ENCODE peak calls at places on chromosomes 7 and 10, in eight cellular contexts. U, L, S, H, W, T, I and K are unnamed samples.

GRCh38 chr10:122576291-122576690 is 15.7 kb downstream of the DMBT1 start:
- DNase-seq in U (no peak), L (no peak), S (no peak), H (peak), W (no peak), T (no peak), I (no peak), K (no peak)

GRCh38 chr7:129332354-129333056 is 101.7 kb upstream of the STRIP2 start:
- DNase-seq in U (peak), L (peak), S (no peak), H (no peak), W (peak), T (no peak), I (peak), K (no peak)

GRCh38 chr7:6725003-6725402 is 18.3 kb upstream of the ZNF12 start:
- DNase-seq in U (no peak), L (no peak), S (no peak), H (no peak), W (no peak), T (peak), I (no peak), K (no peak)

GRCh38 chr7:75688200-75689136 is 50.3 kb downstream of the HIP1 start:
- DNase-seq in U (no peak), L (no peak), S (no peak), H (peak), W (no peak), T (peak), I (no peak), K (no peak)

GRCh38 chr7:65390588-65390987 is 16.9 kb downstream of the ZNF92 start:
- DNase-seq in U (no peak), L (no peak), S (no peak), H (no peak), W (peak), T (no peak), I (no peak), K (no peak)

GRCh38 chr10:126904807-126905686 is at the start of gene DOCK1:
- DNase-seq in U (peak), L (peak), S (peak), H (peak), W (peak), T (peak), I (peak), K (no peak)

GRCh38 chr10:16916496-16916895 is 99.3 kb upstream of the RSU1 start:
- DNase-seq in U (no peak), L (no peak), S (no peak), H (no peak), W (no peak), T (no peak), I (no peak), K (no peak)

GRCh38 chr10:123149568-123150228 is 1.8 kb downstream of the HMX2 start:
- DNase-seq in U (peak), L (no peak), S (no peak), H (peak), W (no peak), T (peak), I (no peak), K (no peak)

GRCh38 chr10:69119896-69120295 is 4.1 kb upstream of the VPS26A start:
- DNase-seq in U (no peak), L (no peak), S (no peak), H (no peak), W (no peak), T (no peak), I (no peak), K (no peak)

GRCh38 chr10:122494173-122494820 is 32.9 kb downstream of the HTRA1 start:
- DNase-seq in U (no peak), L (no peak), S (no peak), H (no peak), W (no peak), T (peak), I (no peak), K (no peak)

GRCh38 chr7:43431020-43431595 is 151.8 kb upstream of the STK17A start:
- DNase-seq in U (peak), L (no peak), S (no peak), H (no peak), W (no peak), T (no peak), I (no peak), K (no peak)

GRCh38 chr7:124723012-124723411 is 42.6 kb downstream of the GPR37 start:
- DNase-seq in U (peak), L (peak), S (no peak), H (no peak), W (peak), T (no peak), I (no peak), K (no peak)

GRCh38 chr10:68135922-68136718 is 26.8 kb downstream of the MYPN start:
- DNase-seq in U (peak), L (peak), S (no peak), H (no peak), W (peak), T (no peak), I (no peak), K (no peak)

GRCh38 chr7:85554294-85554877 is 367.5 kb upstream of the SEMA3D start:
- DNase-seq in U (peak), L (peak), S (peak), H (no peak), W (peak), T (no peak), I (peak), K (no peak)

GRCh38 chr10:28139138-28139537 is 140.3 kb upstream of the ODAD2 start:
- DNase-seq in U (no peak), L (no peak), S (no peak), H (no peak), W (peak), T (no peak), I (no peak), K (no peak)

GRCh38 chr7:111312966-111313365 is 222.0 kb downstream of the LRRN3 start:
- DNase-seq in U (peak), L (no peak), S (no peak), H (no peak), W (peak), T (no peak), I (no peak), K (no peak)

GRCh38 chr7:127598318-127598717 is 4.8 kb downstream of the FSCN3 start:
- DNase-seq in U (no peak), L (peak), S (no peak), H (no peak), W (no peak), T (no peak), I (no peak), K (no peak)

GRCh38 chr10:3339531-3339950 is 167.0 kb upstream of the PITRM1 start:
- DNase-seq in U (peak), L (no peak), S (no peak), H (no peak), W (peak), T (no peak), I (no peak), K (no peak)

GRCh38 chr10:132539431-132539839 is 1.8 kb downstream of the INPP5A start:
- DNase-seq in U (no peak), L (no peak), S (peak), H (peak), W (no peak), T (peak), I (no peak), K (peak)

GRCh38 chr10:110824152-110824441 is 47.6 kb upstream of the PDCD4 start:
- DNase-seq in U (no peak), L (no peak), S (peak), H (no peak), W (no peak), T (no peak), I (no peak), K (no peak)
- H3K27ac ChIP-seq in U (no peak), L (no peak), S (peak), H (peak), W (no peak), T (no peak), I (no peak), K (no peak)

DNA sequence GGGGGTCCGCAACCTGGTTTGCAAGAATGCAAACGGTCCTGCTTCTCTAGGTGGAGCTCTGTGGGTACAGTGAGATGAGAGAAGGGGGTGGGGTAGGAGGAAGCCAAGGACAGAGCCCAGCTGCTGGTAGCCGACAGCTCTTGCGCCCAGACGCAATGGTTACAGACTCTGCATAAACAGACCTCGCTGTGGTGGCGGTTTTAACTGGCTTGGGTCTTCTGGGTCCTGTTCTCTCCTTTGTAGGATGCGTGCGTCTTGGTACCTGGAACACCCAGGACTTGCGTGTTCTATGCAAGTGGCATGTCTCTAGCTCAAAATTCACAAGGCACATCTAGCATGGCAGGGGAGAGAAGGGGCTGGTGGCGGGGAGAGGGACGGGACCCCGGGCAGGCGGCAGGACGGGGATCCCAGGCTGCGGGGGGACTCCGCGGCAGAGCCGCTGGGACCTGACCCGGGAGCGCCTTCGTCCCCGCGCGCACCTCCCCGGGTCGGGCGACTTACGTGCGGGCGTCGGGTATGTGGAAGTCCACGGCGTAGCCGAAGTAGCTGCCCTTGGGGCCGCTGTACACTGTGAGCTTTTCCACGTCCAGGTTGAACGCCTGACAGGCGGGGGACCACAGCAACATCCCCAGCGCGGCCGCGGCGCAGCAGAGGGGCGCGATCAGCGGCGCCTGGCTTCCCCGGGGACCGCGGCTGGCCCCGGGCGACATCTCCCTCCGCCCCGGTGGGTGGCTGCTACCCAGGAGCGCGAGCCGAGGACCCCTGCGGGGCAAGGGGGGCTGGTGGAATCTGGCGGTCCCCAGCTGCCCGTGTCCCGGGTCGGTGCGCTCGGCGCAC is 442 bp downstream of the ITGA8 start:
- DNase-seq in U (no peak), L (no peak), S (no peak), H (no peak), W (peak), T (no peak), I (no peak), K (peak)
- H3K4me3 ChIP-seq in U (peak), L (peak), S (peak), H (peak), W (peak), T (peak), I (no peak), K (peak)

GRCh38 chr10:63987212-63987611 is 466.0 kb downstream of the REEP3 start:
- DNase-seq in U (no peak), L (no peak), S (no peak), H (no peak), W (no peak), T (no peak), I (no peak), K (no peak)
- TF ChIP-seq CTCF in U (no peak), L (no peak), S (no peak), H (no peak), W (no peak), T (no peak), I (peak), K (no peak)

DNA sequence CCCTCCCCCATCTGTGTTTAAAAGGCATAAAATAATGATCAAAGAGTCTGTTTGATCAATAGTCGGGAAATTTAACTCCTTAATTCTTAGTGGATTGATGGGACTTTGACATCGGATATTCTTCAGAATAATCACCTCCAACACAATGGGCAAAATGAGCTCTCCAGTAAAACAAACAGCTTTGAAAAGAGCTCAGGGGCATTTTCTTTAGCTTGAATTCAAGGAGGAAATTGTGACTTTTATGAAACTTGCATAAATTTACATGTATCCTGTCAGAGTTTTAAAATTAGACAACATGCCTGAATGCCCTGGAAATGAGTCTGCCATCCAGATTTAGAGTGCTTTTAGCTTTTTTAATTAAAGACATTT is 118.8 kb downstream of the ARID5B start:
- DNase-seq in U (no peak), L (no peak), S (no peak), H (no peak), W (no peak), T (no peak), I (no peak), K (no peak)
- H3K27ac ChIP-seq in U (no peak), L (no peak), S (peak), H (no peak), W (no peak), T (no peak), I (no peak), K (peak)

GRCh38 chr10:30534465-30535144 is 94.9 kb downstream of the LYZL2 start:
- DNase-seq in U (peak), L (peak), S (peak), H (peak), W (peak), T (no peak), I (peak), K (no peak)

GRCh38 chr10:30527623-30528426 is 93.8 kb downstream of the MAP3K8 start:
- DNase-seq in U (no peak), L (no peak), S (no peak), H (no peak), W (no peak), T (no peak), I (no peak), K (no peak)

GRCh38 chr10:30531751-30532530 is 97.6 kb downstream of the LYZL2 start:
- DNase-seq in U (no peak), L (no peak), S (no peak), H (no peak), W (no peak), T (no peak), I (no peak), K (no peak)

GRCh38 chr10:30528427-30528782 is 94.4 kb downstream of the MAP3K8 start:
- DNase-seq in U (no peak), L (no peak), S (no peak), H (no peak), W (no peak), T (no peak), I (no peak), K (no peak)

GRCh38 chr10:30529373-30529998 is 95.5 kb downstream of the MAP3K8 start:
- DNase-seq in U (no peak), L (no peak), S (peak), H (peak), W (no peak), T (peak), I (no peak), K (peak)
- H3K4me3 ChIP-seq in U (no peak), L (no peak), S (no peak), H (no peak), W (no peak), T (peak), I (no peak), K (peak)